ENCODE peak calls at places on chromosomes 1 and 21, in four cellular contexts. Z, T, G and M are unnamed samples.

GRCh38 chr1:241475688-241476087 is 43.9 kb downstream of the FH start:
- DNase-seq in G (no peak), Z (no peak), T (no peak), M (no peak)

GRCh38 chr1:21296509-21297354 is 6.5 kb upstream of the ECE1 start:
- DNase-seq in Z (no peak), G (no peak), T (no peak), M (no peak)

GRCh38 chr1:1430114-1430982 is 5.1 kb upstream of the VWA1 start:
- DNase-seq in Z (no peak), G (peak; percentile 69), T (peak; percentile 53), M (no peak)

GRCh38 chr21:17775431-17776126 is 43.6 kb downstream of the C21orf91 start:
- DNase-seq in G (no peak), T (peak; percentile 22), Z (no peak), M (no peak)

GRCh38 chr1:206685749-206686485 is 1.2 kb downstream of the MAPKAPK2 start:
- DNase-seq in Z (peak; percentile 66), G (peak; percentile 78), T (peak; percentile 54), M (peak; percentile 24)

GRCh38 chr1:205133287-205133686 is 11.5 kb upstream of the RBBP5 start:
- DNase-seq in G (no peak), T (no peak), Z (no peak), M (no peak)

GRCh38 chr1:63746129-63746864 is 27.5 kb upstream of the ROR1 start:
- DNase-seq in G (no peak), Z (no peak), T (no peak), M (no peak)

GRCh38 chr1:98336472-98337118 is 324.9 kb upstream of the SNX7 start:
- DNase-seq in G (no peak), T (no peak), Z (no peak), M (no peak)

GRCh38 chr1:67749844-67750689 is 65.1 kb downstream of the GADD45A start:
- DNase-seq in T (no peak), Z (no peak), G (no peak), M (peak; percentile 59)

GRCh38 chr1:62356257-62356835 is 37.1 kb upstream of the KANK4 start:
- DNase-seq in T (no peak), G (no peak), Z (no peak), M (peak; percentile 19)

GRCh38 chr1:99580451-99580850 is 65.5 kb upstream of the PALMD start:
- DNase-seq in Z (no peak), T (no peak), G (no peak), M (no peak)

GRCh38 chr21:31191553-31191952 is 152.5 kb downstream of the TIAM1 start:
- DNase-seq in T (no peak), Z (no peak), G (no peak), M (no peak)

GRCh38 chr1:35807614-35808375 is at the start of gene AGO4:
- DNase-seq in G (peak; percentile 94), T (peak; percentile 53), Z (peak; percentile 56), M (no peak)

GRCh38 chr1:235923466-235924008 is 56.8 kb upstream of the LYST start:
- DNase-seq in Z (no peak), T (no peak), G (no peak), M (no peak)

GRCh38 chr1:46802081-46802480 is 3.2 kb downstream of the CYP4B1 start:
- DNase-seq in T (no peak), Z (no peak), G (no peak), M (no peak)

GRCh38 chr1:215704089-215704860 is 137.2 kb downstream of the KCTD3 start:
- DNase-seq in Z (no peak), T (no peak), G (no peak), M (no peak)

GRCh38 chr1:229537894-229538293 is 20.6 kb downstream of the ABCB10 start:
- DNase-seq in Z (no peak), G (no peak), T (no peak), M (no peak)

GRCh38 chr1:227894306-227894721 is 53.4 kb downstream of the WNT9A start:
- DNase-seq in T (no peak), G (no peak), Z (no peak), M (no peak)

GRCh38 chr1:207968521-207968944 is 57.6 kb upstream of the CD34 start:
- DNase-seq in T (no peak), Z (no peak), G (no peak), M (no peak)

GRCh38 chr21:46457801-46458314 is 833 bp upstream of the DIP2A start:
- DNase-seq in G (peak; percentile 65), Z (no peak), T (peak; percentile 21), M (peak; percentile 4)

GRCh38 chr1:245867724-245868123 is 639.4 kb downstream of the SMYD3 start:
- DNase-seq in Z (no peak), G (no peak), T (no peak), M (no peak)

GRCh38 chr21:41153443-41153842 is 14.5 kb upstream of the BACE2 start:
- DNase-seq in G (no peak), Z (no peak), T (no peak), M (no peak)

GRCh38 chr1:178768423-178768822 is 43.4 kb downstream of the RALGPS2 start:
- DNase-seq in G (peak; percentile 16), Z (peak; percentile 64), T (peak; percentile 20), M (peak; percentile 10)

GRCh38 chr21:41613421-41613998 is 105.6 kb upstream of the TMPRSS2 start:
- DNase-seq in Z (no peak), G (no peak), T (no peak), M (no peak)

GRCh38 chr1:204564835-204565234 is 48.6 kb downstream of the MDM4 start:
- DNase-seq in G (no peak), Z (no peak), T (no peak), M (no peak)

GRCh38 chr1:51328926-51329325 is 1.4 kb downstream of the TTC39A start:
- DNase-seq in Z (no peak), G (no peak), T (no peak), M (no peak)

GRCh38 chr1:51328279-51328678 is 2.1 kb downstream of the TTC39A start:
- DNase-seq in Z (no peak), T (no peak), G (no peak), M (no peak)

GRCh38 chr1:51331206-51332100 is 1.1 kb upstream of the TTC39A start:
- DNase-seq in G (peak; percentile 83), Z (peak; percentile 92), T (peak; percentile 62), M (peak; percentile 55)

GRCh38 chr1:51330331-51331201 is at the start of gene TTC39A:
- DNase-seq in T (no peak), Z (no peak), G (peak; percentile 78), M (no peak)

DNA sequence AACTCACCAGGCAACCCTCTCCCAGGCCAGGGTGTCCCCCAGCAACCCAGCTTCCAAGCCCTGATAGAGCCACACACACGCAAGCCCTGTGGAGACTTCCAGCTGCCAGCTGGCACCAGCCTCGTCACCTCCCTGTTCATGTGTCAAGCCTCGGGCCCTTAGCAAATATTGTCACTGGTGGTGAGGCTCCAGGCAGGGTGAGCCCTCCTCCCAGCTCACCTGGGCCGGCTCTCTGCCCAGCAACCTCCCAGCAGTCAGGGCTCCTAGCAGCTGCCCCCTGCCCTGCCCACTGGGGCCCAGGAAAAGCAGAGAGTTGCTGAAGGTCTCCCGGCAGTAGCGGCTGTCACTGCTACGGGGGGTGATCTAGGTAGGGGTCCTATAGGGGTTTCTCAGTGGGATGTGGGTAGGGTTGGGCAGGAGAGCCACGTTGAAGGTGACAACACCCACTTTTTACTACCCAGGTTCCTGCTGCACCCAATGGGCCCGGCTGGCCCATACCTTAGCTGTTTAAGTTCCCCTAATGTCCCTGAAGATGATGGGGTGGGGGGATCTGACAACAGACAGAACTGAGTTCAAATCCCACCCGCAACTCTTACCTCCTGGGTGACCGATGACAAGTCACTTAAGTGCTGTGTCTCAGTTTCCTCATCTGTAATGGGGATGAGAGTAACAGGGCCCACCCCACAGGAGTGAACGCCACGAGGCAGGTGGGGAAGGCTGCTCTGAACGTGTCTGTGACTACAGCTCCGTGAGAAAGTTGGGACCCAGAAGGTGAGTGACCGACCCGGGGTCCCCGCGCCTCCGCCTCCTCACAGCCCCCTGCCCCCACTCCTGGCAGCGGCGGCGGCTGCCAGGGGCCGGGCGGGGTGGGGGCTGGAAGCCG is 678 bp downstream of the TTC39A start:
- DNase-seq in T (no peak), G (peak; percentile 33), Z (no peak), M (no peak)
- TF ChIP-seq ZBTB33 in T (no peak), G (no peak), Z (no peak), M (no peak)

GRCh38 chr1:32992489-32993214 is 28.0 kb upstream of the RNF19B start:
- DNase-seq in Z (peak; percentile 77), T (peak; percentile 26), G (no peak), M (peak; percentile 71)
- TF ChIP-seq ELF1 in Z (no peak), T (no peak), G (no peak), M (no peak)

GRCh38 chr1:26353976-26354820 is at the start of gene CRYBG2:
- DNase-seq in G (no peak), Z (no peak), T (no peak), M (peak; percentile 57)
- TF ChIP-seq ZBTB33 in G (no peak), Z (no peak), T (peak; percentile 95), M (no peak)

GRCh38 chr1:10906866-10907519 is 105.5 kb upstream of the TARDBP start:
- DNase-seq in Z (no peak), G (no peak), T (no peak), M (no peak)

GRCh38 chr1:10909697-10910489 is 102.6 kb upstream of the TARDBP start:
- DNase-seq in Z (peak; percentile 70), G (peak; percentile 85), T (peak; percentile 28), M (no peak)

GRCh38 chr1:10905841-10906655 is 106.4 kb upstream of the TARDBP start:
- DNase-seq in G (peak; percentile 76), Z (no peak), T (no peak), M (no peak)

GRCh38 chr1:10910490-10911273 is 101.8 kb upstream of the TARDBP start:
- DNase-seq in G (peak; percentile 38), Z (no peak), T (peak; percentile 16), M (no peak)

DNA sequence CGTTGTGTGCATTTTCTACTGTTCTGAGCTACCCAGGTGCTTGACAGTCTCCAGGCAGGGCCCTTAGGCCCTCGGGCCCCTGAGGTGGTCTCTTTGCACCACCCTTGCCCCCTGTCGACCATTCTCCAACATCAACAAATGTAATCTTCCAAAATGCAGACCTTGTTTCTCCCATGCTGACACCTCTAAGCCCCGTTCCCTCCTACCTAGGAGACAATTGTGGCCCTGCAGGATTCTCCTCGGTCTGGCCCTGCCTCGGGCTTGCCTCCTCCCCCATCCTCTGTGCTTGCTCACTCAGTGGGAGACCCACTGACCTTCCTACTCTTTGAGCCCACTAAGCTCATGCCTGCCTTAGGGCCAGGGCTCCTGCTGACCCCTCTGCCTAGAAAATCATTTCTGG is 104.2 kb upstream of the TARDBP start:
- DNase-seq in Z (no peak), G (no peak), T (no peak), M (no peak)
- TF ChIP-seq ELF1 in Z (no peak), G (no peak), T (no peak), M (no peak)

GRCh38 chr1:220791287-220791686 is 4.6 kb downstream of the MTARC1 start:
- DNase-seq in T (no peak), G (peak; percentile 32), Z (no peak), M (no peak)
- TF ChIP-seq ZBTB33 in T (no peak), G (no peak), Z (no peak), M (no peak)

DNA sequence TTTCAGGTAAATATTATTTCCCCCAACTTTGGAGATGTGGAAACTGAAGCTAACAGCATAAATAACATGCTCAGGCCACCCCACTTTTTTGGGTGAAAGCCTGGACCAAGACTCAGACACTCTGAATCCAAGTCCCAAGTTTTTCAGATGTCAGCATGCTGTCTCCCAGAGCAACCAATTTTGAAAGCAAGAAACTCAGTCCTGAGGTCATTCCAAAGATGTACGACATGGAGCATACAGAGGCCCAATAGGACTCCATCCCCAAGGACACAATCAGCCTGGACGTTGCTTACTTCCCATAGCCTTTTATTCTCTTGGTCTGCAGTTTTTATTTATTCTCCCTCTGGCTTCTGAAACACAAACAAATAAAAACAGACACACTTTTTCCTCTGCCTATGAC is 47.2 kb upstream of the FGGY start:
- DNase-seq in Z (no peak), T (no peak), G (no peak), M (no peak)
- TF ChIP-seq ELF1 in Z (no peak), T (no peak), G (no peak), M (no peak)